ENCODE peak calls at places on chromosomes 7 and 10, in nine cellular contexts. G, O, R, W, C, M, E, V and Q are unnamed samples.
A peak's percentile ranks its signal among the peaks of the same experiment; 100 is the strongest.

GRCh38 chr10:76453328-76453727 is 1021.9 kb downstream of the LRMDA start:
- DNase-seq in G (no peak), O (no peak), R (no peak), W (no peak), C (no peak), M (no peak), E (no peak), V (no peak), Q (no peak)

GRCh38 chr10:48652344-48652743 is 32.3 kb upstream of the WDFY4 start:
- DNase-seq in G (no peak), O (no peak), R (no peak), W (no peak), C (no peak), M (no peak), E (no peak), V (no peak), Q (no peak)

GRCh38 chr10:132978542-132978941 is 36.2 kb upstream of the CFAP46 start:
- DNase-seq in G (no peak), O (no peak), R (peak; percentile 1), W (no peak), C (no peak), M (no peak), E (no peak), V (no peak), Q (no peak)

GRCh38 chr7:65832281-65832680 is 40.6 kb upstream of the VKORC1L1 start:
- DNase-seq in G (no peak), O (peak; percentile 52), R (no peak), W (peak; percentile 18), C (no peak), M (peak; percentile 80), E (peak; percentile 34), V (no peak), Q (no peak)

GRCh38 chr7:25025218-25025671 is 45.3 kb upstream of the OSBPL3 start:
- DNase-seq in G (peak; percentile 74), O (no peak), R (no peak), W (peak; percentile 87), C (peak; percentile 6), M (no peak), E (no peak), V (no peak), Q (peak; percentile 87)

GRCh38 chr10:31926765-31927596 is 1.6 kb downstream of the ARHGAP12 start:
- DNase-seq in G (no peak), O (peak; percentile 10), R (peak; percentile 54), W (no peak), C (no peak), M (peak; percentile 52), E (no peak), V (no peak), Q (no peak)

GRCh38 chr7:138975343-138976104 is 5.7 kb downstream of the KIAA1549 start:
- DNase-seq in G (no peak), O (peak; percentile 72), R (peak; percentile 53), W (no peak), C (no peak), M (peak; percentile 50), E (no peak), V (no peak), Q (no peak)

GRCh38 chr10:61786728-61787127 is 114.8 kb upstream of the ARID5B start:
- DNase-seq in G (no peak), O (no peak), R (no peak), W (peak; percentile 82), C (no peak), M (no peak), E (no peak), V (no peak), Q (peak; percentile 72)

GRCh38 chr10:23694921-23695824 is 256.3 kb downstream of the OTUD1 start:
- DNase-seq in G (no peak), O (peak; percentile 78), R (peak; percentile 60), W (no peak), C (no peak), M (peak; percentile 80), E (no peak), V (no peak), Q (no peak)

GRCh38 chr7:157003445-157004049 is 6.9 kb downstream of the MNX1 start:
- DNase-seq in G (no peak), O (peak; percentile 56), R (no peak), W (no peak), C (no peak), M (no peak), E (no peak), V (no peak), Q (no peak)

GRCh38 chr10:130746311-130746710 is 565.2 kb downstream of the TCERG1L start:
- DNase-seq in G (no peak), O (no peak), R (no peak), W (no peak), C (no peak), M (no peak), E (no peak), V (no peak), Q (no peak)

GRCh38 chr7:80213814-80214213 is 79.2 kb downstream of the GNAI1 start:
- DNase-seq in G (no peak), O (no peak), R (no peak), W (no peak), C (no peak), M (no peak), E (no peak), V (no peak), Q (no peak)

GRCh38 chr7:82534687-82535086 is 91.1 kb upstream of the CACNA2D1 start:
- DNase-seq in G (no peak), O (no peak), R (no peak), W (peak; percentile 19), C (no peak), M (no peak), E (no peak), V (no peak), Q (peak; percentile 16)

GRCh38 chr7:22499044-22499443 is 944 bp downstream of the STEAP1B start:
- DNase-seq in G (no peak), O (no peak), R (no peak), W (peak; percentile 38), C (no peak), M (no peak), E (no peak), V (no peak), Q (no peak)

GRCh38 chr7:34208878-34209621 is 303.7 kb downstream of the BMPER start:
- DNase-seq in G (no peak), O (no peak), R (no peak), W (peak; percentile 56), C (no peak), M (no peak), E (no peak), V (no peak), Q (no peak)

GRCh38 chr7:69962077-69962855 is 364.0 kb downstream of the AUTS2 start:
- DNase-seq in G (no peak), O (no peak), R (no peak), W (no peak), C (no peak), M (no peak), E (no peak), V (peak; percentile 5), Q (no peak)

GRCh38 chr7:96942112-96942511 is 63.2 kb upstream of the DLX6 start:
- DNase-seq in G (no peak), O (no peak), R (no peak), W (no peak), C (no peak), M (no peak), E (no peak), V (no peak), Q (no peak)

GRCh38 chr10:86333813-86334514 is 32.6 kb downstream of the GRID1 start:
- DNase-seq in G (no peak), O (no peak), R (peak; percentile 8), W (no peak), C (no peak), M (no peak), E (no peak), V (no peak), Q (no peak)

GRCh38 chr10:73653701-73654100 is 2.1 kb downstream of the SYNPO2L start:
- DNase-seq in G (no peak), O (peak; percentile 29), R (no peak), W (peak; percentile 24), C (no peak), M (peak; percentile 56), E (no peak), V (no peak), Q (peak; percentile 43)

GRCh38 chr10:110774069-110775021 is 97.4 kb upstream of the PDCD4 start:
- DNase-seq in G (no peak), O (no peak), R (no peak), W (peak; percentile 70), C (no peak), M (no peak), E (peak; percentile 25), V (no peak), Q (peak; percentile 92)

GRCh38 chr7:158695726-158696452 is 8.7 kb downstream of the NCAPG2 start:
- DNase-seq in G (peak; percentile 52), O (peak; percentile 32), R (no peak), W (peak; percentile 87), C (no peak), M (peak; percentile 61), E (peak; percentile 61), V (peak; percentile 81), Q (peak; percentile 61)

GRCh38 chr10:67036808-67037207 is 111.0 kb downstream of the LRRTM3 start:
- DNase-seq in G (no peak), O (no peak), R (no peak), W (no peak), C (no peak), M (no peak), E (no peak), V (no peak), Q (peak; percentile 16)